ENCODE peak calls at places on chromosome 13, in seven cellular contexts. S is stimulated activated CD8-positive, alpha-beta memory T cell treated with anti-CD3 and anti-CD28 coated beads, Interleukin-4, amount 100 ng/mL, for 1 hour; G is activated CD8-positive, alpha-beta memory T cell treated with anti-CD3 and anti-CD28 coated beads, Interleukin-2, amount 10 ng/mL, durations not matched to agents 7 days and 5 days; Y is sigmoid colon; O is nucleus accumbens; A is central memory CD8-positive, alpha-beta T cell; R is renal cortical epithelial cell. I is an unnamed sample.

GRCh38 chr13:96379967-96380366 is 290.1 kb downstream of the HS6ST3 start:
- DNase-seq in Y (no peak), G (no peak), O (no peak), S (no peak), A (no peak), R (no peak), I (no peak)

GRCh38 chr13:113009743-113010509 is 40.9 kb downstream of the MCF2L start:
- DNase-seq in R (no peak), Y (no peak), S (no peak), O (no peak), G (no peak), A (no peak), I (no peak)

GRCh38 chr13:23637813-23638212 is 67.6 kb downstream of the TNFRSF19 start:
- DNase-seq in G (no peak), O (no peak), A (no peak), Y (no peak), R (no peak), S (no peak), I (no peak)

GRCh38 chr13:28297341-28297740 is 159.0 kb downstream of the PAN3 start:
- DNase-seq in R (peak; percentile 3), Y (no peak), O (no peak), S (no peak), A (no peak), G (no peak), I (no peak)

GRCh38 chr13:25300861-25301346 is 521 bp upstream of the NUP58 start:
- DNase-seq in Y (peak; percentile 71), O (peak; percentile 70), S (no peak), A (no peak), R (no peak), G (peak; percentile 55), I (peak; percentile 56)

GRCh38 chr13:99442273-99442895 is 58.9 kb upstream of the TM9SF2 start:
- DNase-seq in S (peak; percentile 29), G (peak; percentile 70), Y (no peak), O (no peak), R (peak; percentile 45), A (peak; percentile 52), I (no peak)

GRCh38 chr13:108326318-108326717 is 56.8 kb downstream of the TNFSF13B start:
- DNase-seq in Y (no peak), R (no peak), O (no peak), S (no peak), G (no peak), A (no peak), I (no peak)

GRCh38 chr13:21800847-21801616 is 130.2 kb downstream of the FGF9 start:
- DNase-seq in S (no peak), A (no peak), O (no peak), R (peak; percentile 90), G (no peak), Y (no peak), I (no peak)

GRCh38 chr13:54305377-54305776 is 1276.8 kb downstream of the OLFM4 start:
- DNase-seq in A (no peak), G (no peak), R (no peak), S (no peak), O (no peak), Y (no peak), I (no peak)

GRCh38 chr13:33100876-33101275 is 84.7 kb downstream of the KL start:
- DNase-seq in Y (no peak), R (no peak), S (no peak), G (no peak), A (no peak), O (no peak), I (no peak)

GRCh38 chr13:25902946-25903345 is 148.9 kb downstream of the SHISA2 start:
- DNase-seq in R (peak; percentile 25), G (peak; percentile 60), Y (no peak), O (no peak), S (no peak), A (no peak), I (no peak)

GRCh38 chr13:52862358-52863206 is 14.1 kb upstream of the PCDH8 start:
- DNase-seq in G (no peak), R (peak; percentile 3), A (no peak), O (no peak), Y (no peak), S (no peak), I (no peak)

GRCh38 chr13:44404261-44405139 is 30.9 kb downstream of the SERP2 start:
- DNase-seq in G (no peak), A (no peak), O (no peak), R (no peak), Y (peak; percentile 29), S (no peak), I (no peak)

GRCh38 chr13:75402787-75403186 is 79.2 kb downstream of the TBC1D4 start:
- DNase-seq in S (no peak), Y (no peak), A (no peak), R (peak; percentile 48), O (no peak), G (no peak), I (no peak)

GRCh38 chr13:46160474-46161066 is 21.4 kb downstream of the LCP1 start:
- DNase-seq in O (no peak), R (peak; percentile 55), Y (no peak), A (peak; percentile 40), G (no peak), S (no peak), I (no peak)

GRCh38 chr13:20053016-20053415 is 94.5 kb downstream of the ZMYM2 start:
- DNase-seq in Y (no peak), A (no peak), G (no peak), S (no peak), R (no peak), O (no peak), I (no peak)

GRCh38 chr13:31361673-31362072 is 161.9 kb downstream of the B3GLCT start:
- DNase-seq in A (no peak), Y (no peak), G (no peak), O (no peak), S (no peak), R (peak; percentile 22), I (no peak)

GRCh38 chr13:113598081-113598410 is 13.5 kb downstream of the TFDP1 start:
- DNase-seq in O (no peak), Y (peak; percentile 59), R (no peak), G (no peak), A (no peak), S (no peak), I (no peak)

GRCh38 chr13:30143671-30144400 is 163.5 kb downstream of the KATNAL1 start:
- DNase-seq in Y (no peak), R (peak; percentile 68), A (no peak), S (no peak), O (no peak), G (peak; percentile 74), I (no peak)

GRCh38 chr13:100530645-100531044 is 57.9 kb downstream of the GGACT start:
- DNase-seq in O (peak; percentile 55), S (no peak), Y (peak; percentile 67), R (no peak), G (no peak), A (no peak), I (no peak)

GRCh38 chr13:97268772-97269171 is 46.6 kb downstream of the MBNL2 start:
- DNase-seq in S (no peak), Y (no peak), G (no peak), R (no peak), O (no peak), A (no peak), I (no peak)

GRCh38 chr13:83057119-83057518 is 825.2 kb downstream of the SLITRK1 start:
- DNase-seq in R (no peak), O (no peak), Y (no peak), G (no peak), A (no peak), S (no peak), I (no peak)

GRCh38 chr13:84607614-84608013 is 725.3 kb upstream of the SLITRK1 start:
- DNase-seq in S (no peak), R (peak; percentile 76), Y (no peak), G (no peak), O (no peak), A (no peak), I (no peak)

GRCh38 chr13:45092668-45093067 is 27.6 kb upstream of the GTF2F2 start:
- DNase-seq in A (no peak), S (no peak), O (no peak), R (peak; percentile 46), Y (no peak), G (no peak), I (no peak)

GRCh38 chr13:94248454-94249233 is 230.8 kb downstream of the DCT start:
- DNase-seq in G (no peak), Y (no peak), O (no peak), S (no peak), R (no peak), A (no peak), I (no peak)

GRCh38 chr13:90906554-90906953 is 440.9 kb upstream of the MIR17HG start:
- DNase-seq in G (no peak), A (no peak), S (no peak), Y (no peak), R (no peak), O (no peak), I (no peak)

GRCh38 chr13:42807866-42808265 is 26.5 kb downstream of the FAM216B start:
- DNase-seq in O (no peak), S (no peak), G (no peak), A (no peak), R (peak; percentile 47), Y (no peak), I (no peak)

GRCh38 chr13:50993908-50994307 is 84.3 kb downstream of the RNASEH2B start:
- DNase-seq in G (no peak), O (no peak), S (no peak), Y (peak; percentile 77), R (no peak), A (no peak), I (no peak)

GRCh38 chr13:104253063-104253680 is 1187.0 kb upstream of the SLC10A2 start:
- DNase-seq in G (no peak), R (peak; percentile 25), Y (no peak), A (no peak), S (no peak), O (no peak), I (no peak)

GRCh38 chr13:34391071-34391470 is 551.0 kb upstream of the NBEA start:
- DNase-seq in O (no peak), G (no peak), S (no peak), Y (no peak), A (no peak), R (peak; percentile 70), I (no peak)

GRCh38 chr13:24081388-24081787 is 79.1 kb upstream of the SPATA13 start:
- DNase-seq in R (peak; percentile 57), A (no peak), Y (no peak), S (no peak), O (no peak), G (no peak), I (no peak)

GRCh38 chr13:37403776-37404497 is 194.6 kb downstream of the POSTN start:
- DNase-seq in O (no peak), G (no peak), Y (no peak), A (no peak), R (peak; percentile 26), S (no peak), I (no peak)